ENCODE peak calls at places on chromosomes 4 and X, in seven cellular contexts. L is endothelial cell; X is CD8-positive, alpha-beta T cell; Y is uterus; S is neural crest cell; B is foreskin keratinocyte; G is GM06990. R is an unnamed sample.
A peak's percentile ranks its signal among the peaks of the same experiment; 100 is the strongest.

GRCh38 chr4:82268050-82268825 is 105.6 kb downstream of the HNRNPD start:
- DNase-seq in B (peak; percentile 26), L (peak; percentile 40), S (peak; percentile 44), X (peak; percentile 61), Y (peak; percentile 40), G (no peak), R (no peak)

GRCh38 chr4:3291969-3292570 is 751 bp upstream of the RGS12 start:
- DNase-seq in B (no peak), S (peak; percentile 36), Y (peak; percentile 57), G (no peak), X (no peak), L (peak; percentile 61), R (peak; percentile 74)

GRCh38 chrX:104922206-104922621 is 298.3 kb downstream of the TEX13A start:
- DNase-seq in G (no peak), B (peak; percentile 6), S (peak; percentile 60), Y (peak; percentile 22), L (peak; percentile 69), X (peak; percentile 64), R (peak; percentile 71)

GRCh38 chr4:40718571-40718970 is 31.2 kb upstream of the NSUN7 start:
- DNase-seq in L (no peak), S (no peak), X (no peak), G (no peak), Y (no peak), B (no peak), R (no peak)

GRCh38 chr4:87058272-87059073 is 123.7 kb downstream of the AFF1 start:
- DNase-seq in B (no peak), S (no peak), G (no peak), Y (no peak), L (peak; percentile 28), X (no peak), R (no peak)

GRCh38 chr4:98203406-98204235 is 57.6 kb upstream of the RAP1GDS1 start:
- DNase-seq in L (no peak), G (peak; percentile 55), Y (no peak), B (no peak), X (no peak), S (no peak), R (no peak)

GRCh38 chr4:111595456-111595855 is 549.8 kb upstream of the FAM241A start:
- DNase-seq in B (no peak), G (no peak), L (no peak), Y (no peak), X (no peak), S (no peak), R (no peak)

GRCh38 chrX:150773117-150773516 is 79.9 kb downstream of the MTMR1 start:
- DNase-seq in B (no peak), S (no peak), L (no peak), Y (no peak), G (no peak), X (no peak), R (no peak)

GRCh38 chr4:146334862-146335449 is 120.6 kb downstream of the REELD1 start:
- DNase-seq in G (no peak), X (no peak), L (no peak), S (no peak), Y (no peak), B (no peak), R (no peak)

GRCh38 chr4:20422398-20422797 is 170.7 kb downstream of the SLIT2 start:
- DNase-seq in G (no peak), X (no peak), L (peak; percentile 69), S (peak; percentile 61), Y (peak; percentile 34), B (no peak), R (no peak)

GRCh38 chr4:66991521-66991920 is 553.8 kb downstream of the CENPC start:
- DNase-seq in B (no peak), G (no peak), S (no peak), X (no peak), L (no peak), Y (no peak), R (no peak)

GRCh38 chrX:10507876-10508275 is 112.5 kb downstream of the MID1 start:
- DNase-seq in G (no peak), Y (no peak), S (no peak), B (no peak), L (no peak), X (no peak), R (no peak)

GRCh38 chr4:61740950-61741638 is 541.0 kb downstream of the ADGRL3 start:
- DNase-seq in G (no peak), X (no peak), S (no peak), L (no peak), Y (no peak), B (no peak), R (no peak)

GRCh38 chr4:7653510-7654414 is 219.0 kb upstream of the PSAPL1 start:
- DNase-seq in G (no peak), B (no peak), Y (no peak), S (no peak), L (no peak), X (no peak), R (no peak)

GRCh38 chrX:29691044-29691443 is 524.3 kb upstream of the MAGEB2 start:
- DNase-seq in X (no peak), S (no peak), G (no peak), L (no peak), B (no peak), Y (no peak), R (no peak)

GRCh38 chr4:127534041-127534440 is 98.7 kb upstream of the INTU start:
- DNase-seq in S (no peak), B (no peak), X (no peak), L (no peak), Y (no peak), G (no peak), R (no peak)

GRCh38 chr4:156194896-156195295 is 241.2 kb upstream of the CTSO start:
- DNase-seq in X (no peak), Y (no peak), S (no peak), B (peak; percentile 20), L (no peak), G (no peak), R (no peak)

GRCh38 chr4:151015458-151016344 is 617 bp upstream of the LRBA start:
- DNase-seq in G (peak; percentile 94), Y (peak; percentile 65), S (peak; percentile 70), X (peak; percentile 89), L (peak; percentile 78), B (peak; percentile 77), R (peak; percentile 87)

GRCh38 chr4:8545439-8545765 is 34.8 kb upstream of the GPR78 start:
- DNase-seq in X (no peak), L (no peak), S (no peak), Y (no peak), G (no peak), B (no peak), R (no peak)

DNA sequence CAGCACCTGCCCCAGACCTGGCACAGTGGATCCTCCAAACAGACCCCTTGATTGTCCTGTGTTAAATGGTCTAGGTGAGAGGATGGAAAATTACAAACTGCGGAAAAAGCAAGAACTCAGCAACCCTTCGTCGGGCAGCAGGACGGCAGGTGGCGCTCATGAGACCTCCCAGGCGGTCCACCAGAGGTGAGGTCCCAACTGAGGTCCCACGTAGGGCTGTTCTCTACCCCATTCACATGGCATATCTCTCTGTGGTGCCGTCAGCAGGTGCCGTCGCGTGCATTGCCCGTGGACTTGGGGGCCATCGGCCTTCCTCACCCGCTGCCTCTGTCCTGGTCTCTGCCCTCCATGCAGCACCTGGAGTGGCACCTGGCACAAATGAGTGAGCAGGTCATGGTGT is 88.2 kb downstream of the CRMP1 start:
- DNase-seq in X (no peak), S (no peak), L (no peak), Y (no peak), B (no peak), G (no peak), R (no peak)
- TF ChIP-seq CTCF in X (no peak), S (no peak), L (no peak), Y (no peak), B (no peak), G (peak; percentile 38), R (no peak)

DNA sequence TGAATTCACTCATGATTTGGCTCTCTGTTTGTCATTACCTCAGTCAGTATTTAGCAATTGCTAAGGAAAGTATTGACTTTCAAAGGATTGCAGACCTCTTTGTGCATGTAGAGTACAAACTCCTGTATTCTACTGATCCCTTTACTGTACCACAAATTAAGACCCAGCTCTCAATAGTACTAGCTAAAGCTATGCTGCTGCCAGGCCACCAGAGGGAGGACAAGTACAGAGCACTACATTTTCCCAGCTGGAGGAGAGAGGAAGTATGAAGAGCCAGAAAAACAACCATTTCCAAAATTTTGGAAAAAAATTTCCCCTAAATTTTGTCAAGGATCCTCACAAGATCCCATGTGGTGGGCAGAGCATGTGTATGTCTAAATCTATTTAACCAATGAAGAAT is 175.0 kb upstream of the MTMR8 start:
- DNase-seq in Y (no peak), X (no peak), B (no peak), S (no peak), G (no peak), L (no peak), R (no peak)
- TF ChIP-seq CTCF in Y (no peak), X (no peak), B (peak; percentile 12), S (peak; percentile 42), G (no peak), L (peak; percentile 15), R (peak; percentile 57)

GRCh38 chr4:184357783-184358182 is 116.6 kb downstream of the IRF2 start:
- DNase-seq in B (no peak), S (no peak), G (no peak), L (no peak), X (no peak), Y (no peak), R (no peak)

GRCh38 chr4:184355857-184356256 is 118.5 kb downstream of the IRF2 start:
- DNase-seq in X (no peak), G (no peak), Y (no peak), L (no peak), S (no peak), B (no peak), R (no peak)

GRCh38 chr4:184358521-184359232 is 115.7 kb downstream of the IRF2 start:
- DNase-seq in G (no peak), S (no peak), B (no peak), X (no peak), L (no peak), Y (no peak), R (no peak)

GRCh38 chr4:184356366-184356765 is 118.0 kb downstream of the IRF2 start:
- DNase-seq in X (no peak), L (no peak), S (no peak), B (peak; percentile 32), G (no peak), Y (no peak), R (no peak)

DNA sequence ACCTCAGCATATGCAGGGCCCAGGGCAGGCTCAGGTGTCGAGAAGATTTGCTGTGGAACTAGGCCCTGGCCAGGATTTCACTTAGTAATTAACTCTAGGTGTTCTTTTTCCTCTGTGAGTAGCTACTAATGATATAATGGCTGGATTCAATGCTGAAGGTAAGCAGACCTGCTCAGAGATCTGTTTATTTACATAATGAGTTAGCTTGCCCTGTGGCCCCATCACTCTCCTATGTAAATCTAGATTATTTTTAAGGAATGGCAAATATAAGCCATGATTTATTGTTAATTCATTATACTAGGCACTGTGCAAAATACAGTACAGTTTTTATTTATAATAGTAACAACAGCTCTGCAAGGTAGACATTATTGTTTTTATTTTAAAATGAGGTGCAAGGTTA is 117.2 kb downstream of the IRF2 start:
- DNase-seq in G (no peak), Y (no peak), B (no peak), X (no peak), L (no peak), S (no peak), R (no peak)
- TF ChIP-seq CTCF in G (no peak), Y (no peak), B (no peak), X (no peak), L (no peak), S (no peak), R (no peak)

DNA sequence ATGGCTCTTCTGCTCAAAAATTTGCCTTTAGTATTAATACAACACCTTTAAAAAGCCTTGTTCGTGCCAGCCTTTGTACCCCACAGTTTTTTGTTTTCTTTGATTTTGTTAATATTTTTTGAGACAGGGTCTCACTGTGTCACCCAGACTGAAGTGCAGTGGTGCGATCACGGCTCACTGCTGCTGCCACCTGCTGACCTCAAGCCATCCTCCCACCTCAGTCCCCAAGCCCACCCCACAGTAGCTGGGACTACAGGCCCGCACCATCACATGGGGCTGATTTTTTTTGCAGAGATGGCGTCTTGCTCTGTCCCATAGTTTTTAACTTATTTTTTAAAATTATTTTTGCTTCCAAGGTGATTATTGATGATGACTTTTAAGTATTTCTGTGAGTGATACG is 134.0 kb downstream of the HTR2C start:
- DNase-seq in S (peak; percentile 34), X (no peak), B (no peak), Y (no peak), G (no peak), L (no peak), R (no peak)
- TF ChIP-seq CTCF in S (peak; percentile 73), X (no peak), B (peak; percentile 37), Y (no peak), G (peak; percentile 28), L (no peak), R (peak; percentile 81)

R was measured in type B pancreatic cell.